ENCODE peak calls at places on chromosomes 1 and 21, in five cellular contexts. S is T-helper 2 cell, O is LoVo, C is small intestine, P is GM04504. H is an unnamed sample.
A peak's percentile ranks its signal among the peaks of the same experiment; 100 is the strongest.

GRCh38 chr21:42440187-42440792 is 36.6 kb downstream of the UBASH3A start:
- DNase-seq in S (no peak), O (no peak), C (no peak), P (no peak), H (no peak)

GRCh38 chr1:200862713-200863415 is 9.9 kb upstream of the GPR25 start:
- DNase-seq in S (peak; percentile 35), O (no peak), C (no peak), P (no peak), H (no peak)

GRCh38 chr1:153534226-153534932 is 1.4 kb downstream of the S100A6 start:
- DNase-seq in S (no peak), O (no peak), C (no peak), P (no peak), H (no peak)

GRCh38 chr1:158830904-158831507 is at the start of gene MNDA:
- DNase-seq in S (no peak), O (no peak), C (no peak), P (no peak), H (no peak)

GRCh38 chr1:243443557-243443956 is 187.7 kb downstream of the SDCCAG8 start:
- DNase-seq in S (no peak), O (no peak), C (no peak), P (no peak), H (no peak)

GRCh38 chr1:95631695-95632094 is 397.7 kb downstream of the RWDD3 start:
- DNase-seq in S (no peak), O (no peak), C (no peak), P (no peak), H (no peak)

GRCh38 chr1:234958066-234958701 is 170.5 kb downstream of the TOMM20 start:
- DNase-seq in S (no peak), O (no peak), C (no peak), P (no peak), H (peak; percentile 78)

GRCh38 chr1:166237675-166238074 is 70.9 kb upstream of the FAM78B start:
- DNase-seq in S (no peak), O (no peak), C (no peak), P (no peak), H (no peak)

GRCh38 chr1:18100493-18101063 is 7.0 kb upstream of the IGSF21 start:
- DNase-seq in S (no peak), O (peak; percentile 50), C (peak; percentile 64), P (peak; percentile 27), H (peak; percentile 38)

GRCh38 chr1:1051127-1051810 is 22.8 kb downstream of the RNF223 start:
- DNase-seq in S (no peak), O (no peak), C (no peak), P (no peak), H (no peak)

GRCh38 chr1:89525169-89525855 is 683 bp downstream of the LRRC8B start:
- DNase-seq in S (peak; percentile 23), O (peak; percentile 62), C (peak; percentile 66), P (no peak), H (peak; percentile 17)

GRCh38 chr1:110055493-110056283 is 14.8 kb downstream of the ALX3 start:
- DNase-seq in S (no peak), O (no peak), C (peak; percentile 58), P (no peak), H (no peak)

GRCh38 chr1:118688891-118689290 is 299.3 kb downstream of the TBX15 start:
- DNase-seq in S (no peak), O (no peak), C (no peak), P (no peak), H (no peak)

GRCh38 chr1:167791281-167792209 is 69.8 kb downstream of the MPZL1 start:
- DNase-seq in S (no peak), O (no peak), C (no peak), P (peak; percentile 99), H (no peak)

GRCh38 chr1:99152132-99152531 is 112.2 kb upstream of the PLPPR4 start:
- DNase-seq in S (no peak), O (no peak), C (no peak), P (no peak), H (no peak)

GRCh38 chr1:9770276-9770675 is 53.5 kb downstream of the CLSTN1 start:
- DNase-seq in S (no peak), O (no peak), C (peak; percentile 90), P (no peak), H (no peak)

GRCh38 chr1:161330346-161330745 is 16.2 kb downstream of the SDHC start:
- DNase-seq in S (no peak), O (no peak), C (no peak), P (no peak), H (no peak)

GRCh38 chr21:22885614-22886013 is 1887.4 kb downstream of the NCAM2 start:
- DNase-seq in S (no peak), O (no peak), C (no peak), P (no peak), H (no peak)

GRCh38 chr1:170166518-170167180 is 20.9 kb downstream of the NTMT2 start:
- DNase-seq in S (no peak), O (no peak), C (no peak), P (no peak), H (no peak)

GRCh38 chr1:39412892-39413291 is 78.5 kb upstream of the BMP8A start:
- DNase-seq in S (no peak), O (no peak), C (no peak), P (no peak), H (no peak)

GRCh38 chr1:11338351-11338809 is 65.4 kb downstream of the UBIAD1 start:
- DNase-seq in S (no peak), O (no peak), C (no peak), P (no peak), H (no peak)

GRCh38 chr1:32199717-32200072 is 700 bp upstream of the CCDC28B start:
- DNase-seq in S (no peak), O (no peak), C (no peak), P (no peak), H (no peak)

GRCh38 chr1:211247921-211248320 is 11.2 kb upstream of the RCOR3 start:
- DNase-seq in S (no peak), O (no peak), C (no peak), P (no peak), H (no peak)

GRCh38 chr21:37631319-37632117 is 264.9 kb downstream of the DYRK1A start:
- DNase-seq in S (no peak), O (no peak), C (peak; percentile 2), P (no peak), H (no peak)

GRCh38 chr1:210464519-210465039 is 135.9 kb downstream of the HHAT start:
- DNase-seq in S (no peak), O (peak; percentile 9), C (no peak), P (no peak), H (no peak)

GRCh38 chr1:49293016-49293415 is 516.3 kb upstream of the BEND5 start:
- DNase-seq in S (no peak), O (no peak), C (no peak), P (no peak), H (no peak)

GRCh38 chr1:186535388-186536133 is 74.6 kb upstream of the PDC start:
- DNase-seq in S (no peak), O (peak; percentile 36), C (no peak), P (peak; percentile 89), H (no peak)

GRCh38 chr1:98487620-98488019 is 173.9 kb upstream of the SNX7 start:
- DNase-seq in S (no peak), O (no peak), C (no peak), P (no peak), H (no peak)

GRCh38 chr1:77866296-77866695 is 22.1 kb upstream of the NEXN start:
- DNase-seq in S (no peak), O (no peak), C (no peak), P (no peak), H (no peak)

GRCh38 chr1:30818568-30819243 is 61.1 kb upstream of the LAPTM5 start:
- DNase-seq in S (no peak), O (no peak), C (no peak), P (no peak), H (no peak)

GRCh38 chr1:233544304-233544703 is 69.6 kb upstream of the KCNK1 start:
- DNase-seq in S (no peak), O (no peak), C (no peak), P (no peak), H (no peak)

GRCh38 chr1:82534996-82535395 is 734.3 kb downstream of the ADGRL2 start:
- DNase-seq in S (no peak), O (no peak), C (no peak), P (no peak), H (no peak)

GRCh38 chr1:40848530-40849189 is 13.5 kb downstream of the CITED4 start:
- DNase-seq in S (no peak), O (peak; percentile 72), C (peak; percentile 86), P (peak; percentile 49), H (peak; percentile 75)